ENCODE peak calls at places on chromosomes 5 and 9, in five cellular contexts. N is aorta, E is RWPE1, Q is HCT116, I is GM23338. V is an unnamed sample.

GRCh38 chr5:3047212-3047774 is 295.8 kb upstream of the IRX2 start:
- DNase-seq in N (no peak), E (no peak), Q (no peak), I (no peak), V (no peak)

GRCh38 chr9:135165003-135165711 is 77.7 kb downstream of the OLFM1 start:
- DNase-seq in N (no peak), E (no peak), Q (no peak), I (no peak), V (no peak)

GRCh38 chr9:75461188-75461587 is 372.9 kb downstream of the OSTF1 start:
- DNase-seq in N (no peak), E (no peak), Q (no peak), I (no peak), V (no peak)

GRCh38 chr9:135136481-135136880 is 49.0 kb downstream of the OLFM1 start:
- DNase-seq in N (no peak), E (no peak), Q (no peak), I (no peak), V (no peak)

GRCh38 chr5:8209500-8209899 is 340.6 kb downstream of the MTRR start:
- DNase-seq in N (no peak), E (no peak), Q (no peak), I (no peak), V (no peak)

GRCh38 chr5:12204761-12205160 is 300.5 kb upstream of the CTNND2 start:
- DNase-seq in N (no peak), E (no peak), Q (no peak), I (no peak), V (no peak)

GRCh38 chr5:14668247-14668646 is 3.7 kb downstream of the OTULIN start:
- DNase-seq in N (no peak), E (no peak), Q (no peak), I (no peak), V (no peak)

GRCh38 chr5:64790210-64790609 is 21.5 kb downstream of the CWC27 start:
- DNase-seq in N (no peak), E (no peak), Q (no peak), I (no peak), V (no peak)

GRCh38 chr9:121645003-121645402 is 6.4 kb upstream of the DAB2IP start:
- DNase-seq in N (no peak), E (no peak), Q (no peak), I (no peak), V (no peak)

GRCh38 chr9:125807065-125807464 is 59.9 kb downstream of the PBX3 start:
- DNase-seq in N (no peak), E (no peak), Q (no peak), I (no peak), V (no peak)

GRCh38 chr5:179559280-179560252 is 9.2 kb downstream of the RUFY1 start:
- DNase-seq in N (peak; percentile 98), E (peak; percentile 100), Q (peak; percentile 99), I (peak; percentile 100), V (peak; percentile 99)
- H3K27ac ChIP-seq in N (peak overlapping the region; percentile 58), E (peak overlapping the region; percentile 89), Q (peak overlapping the region; percentile 72), I (peak overlapping the region; percentile 99), V (peak overlapping the region; percentile 86)

GRCh38 chr9:136330406-136330990 is 3.2 kb downstream of the GPSM1 start:
- DNase-seq in N (no peak), E (no peak), Q (no peak), I (no peak), V (peak; percentile 19)

GRCh38 chr9:136329636-136330405 is 2.5 kb downstream of the GPSM1 start:
- DNase-seq in N (no peak), E (no peak), Q (no peak), I (no peak), V (peak; percentile 20)

GRCh38 chr9:136328011-136328621 is 777 bp downstream of the GPSM1 start:
- DNase-seq in N (no peak), E (peak; percentile 77), Q (no peak), I (no peak), V (peak; percentile 74)

GRCh38 chr9:136328622-136329041 is 1.3 kb downstream of the GPSM1 start:
- DNase-seq in N (no peak), E (no peak), Q (no peak), I (peak; percentile 45), V (peak; percentile 87)

GRCh38 chr9:136329211-136329627 is 1.9 kb downstream of the GPSM1 start:
- DNase-seq in N (no peak), E (no peak), Q (no peak), I (no peak), V (peak; percentile 46)
- H3K27ac ChIP-seq in N (no peak overlapping the region), E (peak overlapping the region; percentile 41), Q (no peak overlapping the region), I (no peak overlapping the region), V (peak overlapping the region; percentile 61)

GRCh38 chr9:96874201-96874785 is 20.0 kb upstream of the ZNF782 start:
- DNase-seq in N (no peak), E (no peak), Q (no peak), I (no peak), V (no peak)

GRCh38 chr9:96871176-96871575 is 16.9 kb upstream of the ZNF782 start:
- DNase-seq in N (no peak), E (no peak), Q (no peak), I (no peak), V (no peak)

GRCh38 chr9:96875460-96876142 is 21.3 kb upstream of the ZNF782 start:
- DNase-seq in N (no peak), E (peak; percentile 92), Q (peak; percentile 83), I (peak; percentile 100), V (peak; percentile 54)

GRCh38 chr9:96877269-96877668 is 23.0 kb upstream of the ZNF782 start:
- DNase-seq in N (no peak), E (no peak), Q (no peak), I (peak; percentile 59), V (no peak)

GRCh38 chr9:96874947-96875459 is 20.7 kb upstream of the ZNF782 start:
- DNase-seq in N (no peak), E (peak; percentile 93), Q (peak; percentile 51), I (no peak), V (no peak)
- H3K27ac ChIP-seq in N (no peak overlapping the region), E (peak overlapping the region; percentile 95), Q (peak overlapping the region; percentile 32), I (no peak overlapping the region), V (no peak overlapping the region)

DNA sequence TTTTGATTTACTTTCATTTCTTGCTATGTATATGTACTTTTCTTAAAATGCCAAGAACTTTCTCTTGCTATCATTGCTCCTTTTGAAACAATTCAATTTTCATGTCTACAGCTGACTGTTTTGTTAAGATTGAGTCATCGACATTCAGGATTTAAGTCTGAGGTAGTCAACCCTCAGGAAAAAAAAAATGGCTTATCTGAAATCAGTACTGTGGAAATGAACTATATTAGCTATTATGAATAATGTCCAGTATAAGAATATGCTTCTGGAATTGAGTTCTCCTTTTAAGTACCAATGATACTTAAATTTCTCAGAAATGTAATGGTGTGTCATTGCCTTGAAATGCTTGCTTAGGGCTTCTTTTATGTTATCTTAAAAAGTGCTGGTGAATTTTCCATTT is 37.9 kb downstream of the TNFAIP8 start:
- DNase-seq in N (no peak), E (peak; percentile 23), Q (no peak), I (no peak), V (no peak)
- H3K27ac ChIP-seq in N (no peak overlapping the region), E (no peak overlapping the region), Q (no peak overlapping the region), I (no peak overlapping the region), V (no peak overlapping the region)

GRCh38 chr9:68730570-68731227 is 25.7 kb downstream of the PIP5K1B start:
- DNase-seq in N (no peak), E (no peak), Q (no peak), I (no peak), V (no peak)

GRCh38 chr9:68726489-68726888 is 21.4 kb downstream of the PIP5K1B start:
- DNase-seq in N (no peak), E (no peak), Q (no peak), I (no peak), V (no peak)

GRCh38 chr9:68725070-68725469 is 20.0 kb downstream of the PIP5K1B start:
- DNase-seq in N (no peak), E (no peak), Q (no peak), I (no peak), V (no peak)

GRCh38 chr9:68728731-68729130 is 23.7 kb downstream of the PIP5K1B start:
- DNase-seq in N (no peak), E (no peak), Q (no peak), I (no peak), V (no peak)

GRCh38 chr9:68727588-68728129 is 22.6 kb downstream of the PIP5K1B start:
- DNase-seq in N (no peak), E (no peak), Q (no peak), I (no peak), V (peak; percentile 46)
- H3K27ac ChIP-seq in N (no peak overlapping the region), E (no peak overlapping the region), Q (no peak overlapping the region), I (no peak overlapping the region), V (no peak overlapping the region)

DNA sequence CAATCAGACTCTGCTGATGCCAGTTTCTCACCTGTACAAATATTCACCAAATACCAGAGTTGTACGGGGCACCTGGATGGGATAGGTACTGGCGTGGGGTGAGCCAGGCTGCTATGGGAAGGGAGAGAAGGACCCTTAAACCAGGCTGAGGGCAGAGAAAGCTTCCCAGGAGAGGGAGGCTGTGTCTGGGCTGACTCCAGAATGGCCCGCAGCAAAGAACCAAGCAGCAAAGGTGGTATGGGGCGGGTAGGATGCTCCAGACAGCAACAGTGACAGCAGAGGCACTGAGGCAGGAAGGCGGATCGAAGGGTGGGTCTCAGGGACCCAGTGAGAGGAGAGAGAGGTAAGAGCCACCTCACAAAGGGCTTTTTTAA is 69.1 kb upstream of the NIPAL4 start:
- DNase-seq in N (no peak), E (no peak), Q (no peak), I (no peak), V (no peak)
- H3K27ac ChIP-seq in N (no peak overlapping the region), E (peak overlapping the region; percentile 67), Q (peak overlapping the region; percentile 67), I (no peak overlapping the region), V (no peak overlapping the region)

V was measured in right cardiac atrium.